ENCODE peak calls at places on chromosomes 2 and 18, in eight cellular contexts. M, O, V, K, R, W, E and Z are unnamed samples.
A peak's percentile ranks its signal among the peaks of the same experiment; 100 is the strongest.

GRCh38 chr2:46816151-46816845 is 99.3 kb downstream of the MCFD2 start:
- DNase-seq in E (no peak), M (no peak), R (no peak), K (no peak), V (no peak), W (no peak), O (no peak), Z (peak; percentile 45)

GRCh38 chr2:185208261-185208660 is 530.3 kb upstream of the FSIP2 start:
- DNase-seq in R (peak; percentile 9), W (no peak), M (no peak), V (no peak), E (no peak), K (no peak), O (peak; percentile 48), Z (no peak)

GRCh38 chr2:59236723-59237122 is 995.6 kb upstream of the FANCL start:
- DNase-seq in V (no peak), W (no peak), E (no peak), R (no peak), M (no peak), O (no peak), K (no peak), Z (no peak)

GRCh38 chr2:135913726-135914365 is 37.6 kb upstream of the MCM6 start:
- DNase-seq in K (no peak), V (no peak), W (no peak), O (peak; percentile 40), R (no peak), M (no peak), E (peak; percentile 74), Z (no peak)

GRCh38 chr2:30147196-30147714 is 448 bp downstream of the YPEL5 start:
- DNase-seq in R (no peak), W (peak; percentile 76), K (peak; percentile 80), V (no peak), O (no peak), E (peak; percentile 22), M (no peak), Z (peak; percentile 92)

GRCh38 chr2:65071499-65072180 is 15.4 kb downstream of the CEP68 start:
- DNase-seq in R (no peak), V (peak; percentile 44), M (no peak), K (no peak), E (no peak), W (no peak), O (no peak), Z (no peak)

GRCh38 chr2:192029089-192029488 is 165.6 kb downstream of the TMEFF2 start:
- DNase-seq in M (no peak), W (no peak), K (no peak), O (no peak), V (no peak), E (no peak), R (no peak), Z (no peak)

GRCh38 chr2:198347349-198347748 is 543.0 kb downstream of the PLCL1 start:
- DNase-seq in W (peak; percentile 69), V (no peak), M (no peak), E (no peak), R (no peak), O (no peak), K (no peak), Z (no peak)

GRCh38 chr2:166230024-166230723 is 102.4 kb upstream of the SCN1A start:
- DNase-seq in E (no peak), O (no peak), V (no peak), M (no peak), W (no peak), R (no peak), K (no peak), Z (no peak)

GRCh38 chr18:56748698-56749268 is 97.6 kb downstream of the WDR7 start:
- DNase-seq in O (peak; percentile 29), K (no peak), W (peak; percentile 57), M (no peak), V (no peak), R (no peak), E (peak; percentile 20), Z (no peak)

GRCh38 chr18:26689226-26689913 is 141.0 kb upstream of the KCTD1 start:
- DNase-seq in V (no peak), R (no peak), K (no peak), O (no peak), M (no peak), E (no peak), W (no peak), Z (no peak)

GRCh38 chr2:120768112-120769048 is 32.7 kb downstream of the GLI2 start:
- DNase-seq in W (no peak), M (no peak), E (no peak), K (peak; percentile 39), V (peak; percentile 8), O (no peak), R (no peak), Z (peak; percentile 61)

GRCh38 chr2:120770641-120771040 is 35.0 kb downstream of the GLI2 start:
- DNase-seq in O (no peak), K (no peak), E (no peak), W (no peak), R (no peak), M (no peak), V (peak; percentile 3), Z (peak; percentile 48)

GRCh38 chr2:120770176-120770575 is 34.5 kb downstream of the GLI2 start:
- DNase-seq in O (no peak), W (no peak), V (no peak), E (no peak), R (no peak), M (no peak), K (peak; percentile 40), Z (no peak)

GRCh38 chr2:120769787-120770120 is 34.1 kb downstream of the GLI2 start:
- DNase-seq in V (peak; percentile 1), W (no peak), M (no peak), R (no peak), O (no peak), K (no peak), E (no peak), Z (peak; percentile 37)

GRCh38 chr2:120769076-120769786 is 33.6 kb downstream of the GLI2 start:
- DNase-seq in W (no peak), O (no peak), M (no peak), K (peak; percentile 35), R (no peak), E (no peak), V (peak; percentile 5), Z (peak; percentile 63)
- H3K27ac ChIP-seq in W (no peak overlapping the region), O (no peak overlapping the region), M (no peak overlapping the region), K (no peak overlapping the region), R (no peak overlapping the region), E (no peak overlapping the region), V (no peak overlapping the region), Z (no peak overlapping the region)

DNA sequence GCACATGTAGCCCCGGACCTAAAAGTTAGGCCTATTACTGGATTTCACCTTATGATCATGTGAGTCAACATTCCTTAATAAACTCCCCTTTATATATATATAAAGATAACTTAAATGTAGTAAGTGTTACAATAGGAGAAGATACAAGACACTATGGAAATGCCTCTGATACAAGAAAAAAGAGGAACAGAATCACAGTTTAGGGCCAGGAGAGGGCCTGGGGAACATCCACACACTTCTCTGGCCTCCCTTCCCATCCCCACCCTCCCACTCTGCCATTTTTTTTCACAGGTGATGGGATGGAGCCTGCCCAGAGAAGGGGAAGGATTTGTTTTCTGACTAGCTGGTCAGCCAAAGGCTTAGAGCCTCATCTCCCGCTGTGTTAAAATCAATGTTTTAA is 6.4 kb downstream of the CDC42EP3 start:
- DNase-seq in M (no peak), K (no peak), O (no peak), V (no peak), W (no peak), R (no peak), E (no peak), Z (no peak)
- H3K4me1 ChIP-seq in M (no peaks in the 10 kb centered on the region), K (peaks cover 88% of the 10 kb centered on the region), O (peaks cover 12% of the 10 kb centered on the region), V (peaks cover 95% of the 10 kb centered on the region), W (peaks cover 63% of the 10 kb centered on the region), R (peaks cover 54% of the 10 kb centered on the region), E (peaks cover 13% of the 10 kb centered on the region), Z (peaks cover 100% of the 10 kb centered on the region)

GRCh38 chr2:172431993-172432392 is 4.6 kb downstream of the ITGA6 start:
- DNase-seq in W (no peak), V (no peak), M (no peak), R (no peak), E (no peak), K (no peak), O (no peak), Z (no peak)

GRCh38 chr2:172430671-172431070 is 3.3 kb downstream of the ITGA6 start:
- DNase-seq in E (no peak), K (no peak), V (no peak), M (no peak), O (no peak), W (no peak), R (no peak), Z (no peak)

GRCh38 chr2:172433169-172433568 is 5.8 kb downstream of the ITGA6 start:
- DNase-seq in M (no peak), R (no peak), W (no peak), E (no peak), O (no peak), K (no peak), V (no peak), Z (no peak)

GRCh38 chr2:172430027-172430426 is 2.6 kb downstream of the ITGA6 start:
- DNase-seq in V (no peak), K (no peak), R (no peak), W (no peak), M (no peak), E (no peak), O (no peak), Z (no peak)

GRCh38 chr2:172431428-172431827 is 4.0 kb downstream of the ITGA6 start:
- DNase-seq in W (no peak), M (no peak), R (peak; percentile 48), O (no peak), V (peak; percentile 47), K (peak; percentile 73), E (no peak), Z (no peak)
- H3K4me3 ChIP-seq in W (no peak overlapping the region), M (peak overlapping the region; percentile 88), R (no peak overlapping the region), O (no peak overlapping the region), V (peak overlapping the region; percentile 85), K (no peak overlapping the region), E (no peak overlapping the region), Z (no peak overlapping the region)

GRCh38 chr18:12393510-12393909 is 14.2 kb upstream of the PRELID3A start:
- DNase-seq in E (no peak), R (no peak), M (no peak), W (no peak), V (no peak), K (no peak), O (no peak), Z (no peak)

GRCh38 chr18:12391487-12392136 is 14.6 kb upstream of the AFG3L2 start:
- DNase-seq in R (peak; percentile 58), M (no peak), W (peak; percentile 93), V (peak; percentile 29), O (peak; percentile 36), E (peak; percentile 69), K (peak; percentile 59), Z (peak; percentile 32)

GRCh38 chr18:12394428-12394827 is 13.3 kb upstream of the PRELID3A start:
- DNase-seq in O (no peak), W (peak; percentile 43), M (no peak), V (no peak), K (peak; percentile 61), R (peak; percentile 39), E (no peak), Z (peak; percentile 66)

GRCh38 chr18:12397254-12397653 is 10.5 kb upstream of the PRELID3A start:
- DNase-seq in M (no peak), R (no peak), K (peak; percentile 46), O (no peak), E (no peak), V (no peak), W (no peak), Z (peak; percentile 43)

DNA sequence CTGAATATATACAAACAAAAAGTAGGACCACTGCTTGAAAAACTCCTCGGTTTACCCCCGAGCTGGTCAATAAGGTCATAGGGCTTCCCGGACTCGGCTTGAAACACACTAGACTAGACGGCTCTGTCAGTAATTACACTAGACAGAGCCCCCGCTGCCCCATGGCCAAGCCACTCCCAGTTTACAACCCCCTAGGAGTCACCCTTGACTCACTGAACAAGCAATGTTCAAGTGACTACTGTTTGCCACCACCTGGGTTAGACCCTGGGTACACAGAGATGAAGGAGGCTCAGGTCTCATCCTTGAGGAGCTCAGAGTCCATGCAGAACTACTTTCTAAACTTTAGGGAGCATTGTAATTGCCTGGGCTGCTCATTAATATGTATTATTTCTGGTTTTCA is 13.7 kb upstream of the PRELID3A start:
- DNase-seq in W (peak; percentile 62), M (no peak), E (no peak), R (peak; percentile 51), O (no peak), K (peak; percentile 33), V (no peak), Z (peak; percentile 40)
- H3K27ac ChIP-seq in W (no peak overlapping the region), M (no peak overlapping the region), E (no peak overlapping the region), R (peak overlapping the region; percentile 42), O (no peak overlapping the region), K (no peak overlapping the region), V (no peak overlapping the region), Z (no peak overlapping the region)